ENCODE peak calls at places on chromosomes 1 and 21, in eight cellular contexts. J is Peyer's patch, R is brain microvascular endothelial cell, B is GM23338, X is IMR-90, G is fibroblast of lung, Y is adrenal gland, Q is tibial nerve. L is an unnamed sample. For H3K27me3, the result is how much of the 10 kb centered on the place peaks cover.

GRCh38 chr1:247079141-247079874 is 697 bp upstream of the ZNF670 start:
- DNase-seq in J (no peak), G (no peak), R (no peak), Q (no peak), X (no peak), B (peak), Y (peak), L (no peak)

GRCh38 chr1:178784131-178784536 is 59.1 kb downstream of the RALGPS2 start:
- DNase-seq in J (no peak), Q (no peak), R (no peak), Y (no peak), X (no peak), B (peak), G (no peak), L (peak)

GRCh38 chr21:43364851-43365424 is 62.0 kb downstream of the SIK1 start:
- DNase-seq in G (no peak), R (no peak), Q (no peak), B (no peak), J (no peak), X (no peak), Y (no peak), L (no peak)

GRCh38 chr1:8966606-8967005 is 20.9 kb downstream of the CA6 start:
- DNase-seq in B (no peak), Q (no peak), J (no peak), G (no peak), X (no peak), Y (no peak), R (no peak), L (no peak)

GRCh38 chr21:28431022-28431421 is 561.7 kb downstream of the LTN1 start:
- DNase-seq in R (peak), J (no peak), X (peak), Y (no peak), B (no peak), G (peak), Q (no peak), L (no peak)

GRCh38 chr1:174753131-174753530 is 246.6 kb upstream of the CACYBP start:
- DNase-seq in Q (no peak), X (no peak), R (no peak), B (no peak), J (no peak), Y (no peak), G (no peak), L (no peak)

GRCh38 chr1:165843304-165843703 is 15.9 kb downstream of the UCK2 start:
- DNase-seq in G (peak), X (peak), J (no peak), Q (no peak), B (no peak), Y (no peak), R (peak), L (peak)

GRCh38 chr1:173341307-173341706 is 134.2 kb upstream of the TNFSF4 start:
- DNase-seq in R (peak), Q (no peak), G (peak), B (no peak), Y (no peak), J (no peak), X (peak), L (peak)

GRCh38 chr1:46218443-46218842 is 15.3 kb downstream of the LURAP1 start:
- DNase-seq in Q (no peak), X (no peak), R (no peak), Y (no peak), G (no peak), B (no peak), J (no peak), L (peak)

GRCh38 chr1:44832068-44832700 is 10.9 kb downstream of the PTCH2 start:
- DNase-seq in G (no peak), Q (no peak), B (peak), Y (no peak), X (no peak), R (no peak), J (no peak), L (no peak)

GRCh38 chr1:42949312-42950145 is 9.1 kb downstream of the SLC2A1 start:
- DNase-seq in X (no peak), G (peak), J (no peak), B (peak), R (no peak), Q (no peak), Y (no peak), L (no peak)

GRCh38 chr1:9909222-9910046 is 635 bp downstream of the CTNNBIP1 start:
- DNase-seq in J (peak), Y (peak), R (no peak), X (no peak), G (peak), B (peak), Q (no peak), L (peak)

GRCh38 chr1:12049625-12050024 is 13.5 kb upstream of the TNFRSF8 start:
- DNase-seq in R (no peak), X (no peak), B (peak), J (no peak), Q (no peak), G (no peak), Y (no peak), L (no peak)
- TF ChIP-seq CTCF in R (no peak), X (no peak), B (peak), J (no peak), Q (no peak), G (no peak), Y (no peak), L (no peak)

DNA sequence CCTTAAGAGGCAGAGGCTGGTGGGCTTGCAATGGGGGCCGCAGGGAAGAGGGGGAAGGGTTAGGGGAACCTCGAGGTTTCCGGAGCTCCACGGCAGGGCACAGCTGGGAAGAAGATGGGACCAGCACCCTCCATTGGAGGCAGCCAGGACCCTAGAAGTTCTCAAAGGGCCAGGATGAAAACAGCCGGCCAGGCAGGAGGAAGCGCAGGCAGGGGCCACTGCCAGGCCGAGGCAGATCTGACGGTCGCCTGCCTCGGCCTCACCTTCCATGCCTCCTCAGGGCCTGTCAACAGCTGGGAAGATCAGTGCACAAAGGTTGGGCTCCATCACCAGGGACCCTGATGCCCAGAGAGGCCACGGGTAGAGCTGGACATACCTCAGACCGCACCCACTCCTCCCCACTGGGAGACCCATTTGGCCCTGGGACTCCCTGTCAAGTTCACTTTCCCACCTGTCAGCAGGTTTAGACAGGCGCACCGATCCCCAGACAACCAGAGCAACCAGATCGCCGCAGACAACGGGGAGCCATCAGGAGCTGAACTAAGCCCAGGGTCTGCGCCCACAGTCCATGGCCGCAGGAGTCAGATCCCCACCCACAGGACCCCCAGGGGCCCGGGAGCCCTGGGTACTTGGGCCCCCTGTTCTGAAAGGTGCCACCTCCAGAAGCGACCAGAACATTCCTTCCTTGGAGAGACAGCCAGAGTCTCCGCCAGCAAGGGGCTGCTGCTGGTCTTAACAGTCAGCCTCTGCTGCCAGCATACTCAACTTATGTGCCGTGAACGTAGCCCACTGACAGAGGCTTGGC is 2.2 kb downstream of the SLC19A1 start:
- DNase-seq in Y (peak), X (no peak), R (no peak), G (no peak), Q (peak), B (no peak), J (no peak), L (no peak)
- H3K4me3 ChIP-seq in Y (no peak), X (no peak), R (no peak), G (no peak), Q (no peak), B (no peak), J (no peak), L (no peak)

DNA sequence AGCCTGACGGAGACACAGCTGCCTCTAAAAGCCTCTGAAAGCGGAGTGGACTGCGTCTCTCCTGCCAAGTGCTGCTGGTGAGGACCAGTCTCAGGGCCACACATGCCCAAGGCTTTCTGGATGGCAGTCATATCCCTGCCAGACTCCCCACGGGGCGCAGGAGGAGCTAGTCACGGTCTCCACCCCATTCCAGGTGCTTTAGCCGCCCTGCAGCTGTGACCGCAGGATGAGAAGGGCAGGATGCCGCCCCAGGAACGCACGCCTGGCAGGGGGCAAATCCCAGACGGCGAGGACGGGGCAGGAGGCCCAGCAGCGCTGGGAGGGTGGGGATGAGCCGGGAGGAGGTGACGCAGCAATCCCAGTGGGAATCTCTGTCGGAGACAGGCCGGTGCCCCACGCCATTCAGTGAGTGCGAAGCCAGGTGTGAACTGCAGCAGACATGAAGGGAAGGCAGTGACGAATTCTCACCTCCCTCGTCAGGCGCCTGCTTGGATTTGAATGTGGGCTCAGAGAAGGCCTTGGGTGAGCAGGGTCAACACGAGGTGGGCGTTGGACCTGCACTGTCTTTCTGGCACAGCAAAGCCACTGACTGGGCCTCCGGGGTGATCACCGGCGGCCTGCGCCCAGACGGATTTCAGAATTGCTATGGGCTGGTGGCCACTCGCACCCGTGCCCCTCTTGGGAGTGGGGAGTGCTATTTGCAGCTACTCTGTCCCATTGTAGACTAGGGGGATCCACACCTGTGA is 38.5 kb upstream of the SLC19A1 start:
- DNase-seq in B (no peak), Q (no peak), X (no peak), R (no peak), Y (no peak), J (no peak), G (no peak), L (no peak)
- H3K27me3 ChIP-seq in B (under half), Q (under half), X (half or more), R (under half), Y (under half), J (under half), G (under half), L (under half)

DNA sequence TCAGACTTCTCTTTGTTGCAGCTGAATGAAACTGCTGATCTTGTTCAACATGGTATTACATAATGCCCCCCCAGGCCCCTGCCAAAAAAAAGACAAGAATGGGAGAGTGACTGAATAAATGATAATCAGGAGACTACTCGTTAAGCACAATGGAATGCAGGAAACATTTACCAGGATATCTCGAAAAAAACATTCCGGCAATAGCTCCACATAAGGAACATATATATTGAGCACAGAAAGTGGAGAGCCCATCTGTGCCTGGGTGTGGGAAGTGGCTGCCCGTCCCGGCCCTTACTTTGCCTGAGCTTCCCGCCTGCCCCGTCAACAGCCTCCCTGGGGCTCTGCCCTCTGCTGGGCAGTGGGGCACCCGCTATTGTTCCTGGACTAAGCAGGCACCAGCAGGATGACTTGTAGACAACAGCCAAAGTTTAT is 13.4 kb downstream of the TRIM11 start:
- DNase-seq in Y (peak), B (peak), R (peak), Q (no peak), G (peak), X (peak), J (no peak), L (peak)
- TF ChIP-seq CTCF in Y (peak), B (peak), R (peak), Q (no peak), G (peak), X (peak), J (no peak), L (peak)

GRCh38 chr1:33257759-33258712 is 1.7 kb downstream of the ZNF362 start:
- DNase-seq in B (no peak), Q (no peak), R (no peak), J (no peak), Y (no peak), X (peak), G (no peak), L (peak)
- H3K4me3 ChIP-seq in B (peak), Q (peak), R (peak), J (peak), Y (peak), X (peak), G (peak), L (peak)

GRCh38 chr1:151819227-151819835 is 12.3 kb downstream of the RORC start:
- DNase-seq in Y (no peak), J (no peak), Q (no peak), X (no peak), G (no peak), B (no peak), R (no peak), L (no peak)
- H3K27me3 ChIP-seq in Y (under half), J (under half), Q (under half), X (half or more), G (under half), B (under half), R (under half), L (under half)

L was measured in bronchial epithelial cell.